ENCODE peak calls at places on chromosomes 7 and 10, in nine cellular contexts. Y is epithelial cell of esophagus; S is tibial nerve; H is heart left ventricle; D is psoas muscle; G is CD8-positive, alpha-beta T cell; F is fibroblast of the aortic adventitia; R is RWPE2; I is AG04449. L is an unnamed sample.
A peak's percentile ranks its signal among the peaks of the same experiment; 100 is the strongest.

GRCh38 chr10:117483056-117483590 is 59.4 kb upstream of the EMX2 start:
- DNase-seq in G (no peak), Y (peak; percentile 50), D (no peak), F (no peak), I (no peak), H (no peak), S (no peak), R (no peak), L (no peak)

GRCh38 chr7:50474382-50475155 is 24.4 kb upstream of the FIGNL1 start:
- DNase-seq in I (no peak), F (no peak), S (no peak), H (no peak), G (no peak), D (no peak), Y (peak; percentile 32), R (no peak), L (peak; percentile 79)

GRCh38 chr10:96995851-96996250 is 163.8 kb downstream of the LCOR start:
- DNase-seq in F (peak; percentile 20), R (no peak), I (no peak), H (no peak), G (no peak), Y (peak; percentile 26), D (no peak), S (no peak), L (no peak)

GRCh38 chr7:42678315-42678714 is 233.6 kb downstream of the C7orf25 start:
- DNase-seq in D (no peak), F (no peak), G (no peak), S (no peak), Y (peak; percentile 33), H (no peak), I (no peak), R (no peak), L (no peak)

GRCh38 chr7:29996321-29996720 is 6.7 kb upstream of the SCRN1 start:
- DNase-seq in Y (no peak), H (no peak), G (no peak), I (no peak), F (no peak), R (no peak), S (no peak), D (no peak), L (no peak)

GRCh38 chr10:29555091-29555745 is 79.6 kb downstream of the SVIL start:
- DNase-seq in F (no peak), G (no peak), D (no peak), I (no peak), S (no peak), Y (peak; percentile 43), H (no peak), R (no peak), L (no peak)

GRCh38 chr7:35723011-35723410 is 28.1 kb upstream of the HERPUD2 start:
- DNase-seq in F (no peak), D (no peak), I (no peak), R (no peak), H (no peak), G (no peak), S (no peak), Y (peak; percentile 72), L (no peak)

GRCh38 chr10:22086730-22087364 is 83.3 kb upstream of the DNAJC1 start:
- DNase-seq in H (peak; percentile 93), S (peak; percentile 92), D (peak; percentile 80), Y (peak; percentile 68), I (peak; percentile 12), F (peak; percentile 61), R (peak; percentile 68), G (no peak), L (peak; percentile 86)

GRCh38 chr10:110006358-110007170 is 1.2 kb upstream of the ADD3 start:
- DNase-seq in F (peak; percentile 93), S (peak; percentile 68), Y (peak; percentile 49), G (peak; percentile 23), D (peak; percentile 71), R (peak; percentile 45), H (peak; percentile 79), I (no peak), L (peak; percentile 17)

GRCh38 chr10:64468219-64468618 is 947.0 kb downstream of the REEP3 start:
- DNase-seq in I (no peak), Y (no peak), R (no peak), H (no peak), F (no peak), G (no peak), D (no peak), S (no peak), L (no peak)

GRCh38 chr10:69327463-69328345 is 49.4 kb downstream of the HK1 start:
- DNase-seq in Y (peak; percentile 85), H (peak; percentile 87), R (no peak), F (peak; percentile 66), D (peak; percentile 68), I (no peak), S (no peak), G (peak; percentile 53), L (peak; percentile 93)

GRCh38 chr10:36202861-36203260 is 560.8 kb upstream of the FZD8 start:
- DNase-seq in R (no peak), F (peak; percentile 64), G (no peak), H (no peak), S (no peak), D (no peak), I (no peak), Y (no peak), L (no peak)

GRCh38 chr10:44198780-44199097 is 186.2 kb downstream of the CXCL12 start:
- DNase-seq in I (no peak), S (peak; percentile 37), R (no peak), D (peak; percentile 35), F (no peak), G (no peak), H (peak; percentile 63), Y (no peak), L (peak; percentile 41)

GRCh38 chr10:113895018-113895417 is 40.6 kb downstream of the NHLRC2 start:
- DNase-seq in Y (peak; percentile 79), R (no peak), I (no peak), F (peak; percentile 59), G (no peak), S (no peak), H (no peak), D (no peak), L (no peak)

GRCh38 chr10:90112681-90113080 is 411.3 kb downstream of the KIF20B start:
- DNase-seq in G (no peak), R (no peak), S (no peak), F (peak; percentile 83), I (no peak), Y (no peak), D (no peak), H (no peak), L (no peak)

GRCh38 chr10:79260803-79261740 is 86.2 kb upstream of the PPIF start:
- DNase-seq in H (no peak), S (no peak), I (no peak), D (no peak), R (no peak), G (no peak), F (peak; percentile 47), Y (no peak), L (no peak)

GRCh38 chr7:106050743-106051110 is 61.4 kb downstream of the SYPL1 start:
- DNase-seq in F (peak; percentile 77), H (no peak), S (no peak), G (no peak), R (no peak), Y (peak; percentile 90), D (no peak), I (no peak), L (no peak)
- H3K4me3 ChIP-seq in F (peak overlapping the region; percentile 14), H (no peak overlapping the region), S (no peak overlapping the region), G (no peak overlapping the region), R (no peak overlapping the region), Y (no peak overlapping the region), D (no peak overlapping the region), I (no peak overlapping the region), L (no peak overlapping the region)

DNA sequence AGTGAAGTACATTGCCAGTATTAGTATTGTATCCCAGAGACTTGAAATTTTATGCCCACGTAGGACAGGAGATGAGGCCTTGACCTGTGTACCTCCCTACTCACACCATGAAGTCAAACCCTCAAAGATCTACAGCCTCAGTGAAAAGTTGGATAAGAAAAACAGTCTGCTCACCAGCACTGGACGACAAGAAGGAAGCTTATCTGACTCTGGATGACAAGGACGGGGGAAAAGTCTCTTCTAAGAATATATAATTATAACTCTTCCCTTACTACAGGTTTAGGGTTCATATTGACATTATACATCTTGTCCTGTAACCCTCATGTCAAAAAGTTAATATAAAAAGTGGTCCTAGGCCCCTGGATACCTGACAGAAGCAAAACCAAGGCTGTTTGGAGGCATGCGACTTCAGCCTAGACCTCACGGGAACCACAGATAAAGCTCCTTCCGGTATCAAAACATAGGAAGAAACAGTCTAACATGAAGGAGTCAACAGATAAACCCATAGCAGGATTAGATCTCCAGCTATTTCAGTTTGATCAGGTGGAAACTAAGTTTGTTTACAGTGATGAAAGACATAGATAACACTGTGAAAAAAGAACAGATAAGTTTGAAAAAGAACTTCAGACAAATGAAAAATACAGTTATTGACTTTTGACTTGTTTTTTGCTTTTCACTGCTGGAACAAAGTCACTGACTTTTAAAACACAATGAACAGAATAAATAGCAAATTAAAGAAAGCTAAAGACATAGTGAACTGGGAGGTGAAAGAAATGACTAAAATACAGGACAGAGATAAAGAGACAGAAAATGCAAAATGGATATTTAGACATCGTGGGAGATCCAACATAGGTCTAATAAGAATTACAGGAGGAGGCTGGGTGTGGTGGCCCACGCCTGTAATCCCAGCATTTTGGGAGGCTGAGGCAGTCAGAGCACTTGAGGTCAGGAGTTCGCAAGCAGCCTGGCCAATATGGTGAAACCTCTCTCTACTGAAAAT is 145.9 kb downstream of the PHTF2 start:
- DNase-seq in Y (no peak), R (no peak), F (no peak), G (no peak), I (no peak), S (no peak), H (no peak), D (no peak), L (no peak)
- H3K4me3 ChIP-seq in Y (no peak overlapping the region), R (no peak overlapping the region), F (no peak overlapping the region), G (no peak overlapping the region), I (no peak overlapping the region), S (no peak overlapping the region), H (no peak overlapping the region), D (no peak overlapping the region), L (no peak overlapping the region)

DNA sequence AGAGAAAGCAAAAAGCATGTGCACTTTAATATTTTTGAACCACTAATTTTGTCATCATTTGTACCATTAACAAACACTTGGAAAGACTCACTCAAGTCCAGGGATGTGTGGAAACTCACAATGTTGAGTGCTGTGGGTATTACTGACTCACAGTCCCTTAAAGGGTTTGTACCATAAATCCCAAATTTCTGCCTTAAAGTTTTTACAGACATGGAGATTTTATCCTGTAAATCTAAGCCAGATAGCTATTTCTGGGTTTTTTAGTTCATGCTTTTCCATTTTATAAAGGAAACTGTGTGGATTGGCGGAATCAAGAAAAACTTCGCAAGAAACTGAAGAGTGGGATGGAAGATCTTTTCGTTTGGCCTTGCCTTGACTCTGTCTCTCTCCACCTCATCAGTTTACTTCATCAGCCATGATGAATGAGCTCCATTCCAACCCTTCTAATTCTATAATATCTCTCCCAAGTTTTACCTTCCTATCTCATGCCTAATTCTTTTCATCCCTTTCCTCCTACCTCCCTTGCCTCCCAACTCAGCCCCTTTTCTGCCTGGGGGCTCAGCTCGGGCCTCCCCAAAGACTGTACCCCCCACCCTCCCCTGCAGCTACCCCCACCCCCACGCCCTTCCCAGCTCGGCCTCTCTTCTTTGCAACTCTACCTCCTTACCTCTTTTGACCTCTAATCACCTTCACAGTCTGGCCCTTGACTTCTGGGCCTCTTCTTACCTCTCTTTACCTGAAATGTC is 218.5 kb upstream of the MKLN1 start:
- DNase-seq in Y (no peak), D (no peak), H (no peak), G (no peak), R (no peak), I (no peak), S (no peak), F (peak; percentile 67), L (no peak)
- H3K4me3 ChIP-seq in Y (peak overlapping the region; percentile 40), D (peak overlapping the region; percentile 98), H (peak overlapping the region; percentile 94), G (peak overlapping the region; percentile 35), R (peak overlapping the region; percentile 40), I (peak overlapping the region; percentile 85), S (peak overlapping the region; percentile 85), F (peak overlapping the region; percentile 98), L (peak overlapping the region; percentile 93)

GRCh38 chr10:127534511-127534910 is 14.6 kb upstream of the NPS start:
- DNase-seq in H (no peak), F (no peak), S (no peak), G (no peak), Y (no peak), R (no peak), I (no peak), D (no peak), L (no peak)
- H3K4me3 ChIP-seq in H (no peak overlapping the region), F (no peak overlapping the region), S (no peak overlapping the region), G (no peak overlapping the region), Y (no peak overlapping the region), R (no peak overlapping the region), I (no peak overlapping the region), D (no peak overlapping the region), L (no peak overlapping the region)

L was measured in gastrocnemius medialis.